ENCODE peak calls at places on chromosomes 11 and 22, in four cellular contexts. Y is body of pancreas, X is GM23338, A is sigmoid colon. N is an unnamed sample.

GRCh38 chr11:95592455-95592854 is 197.1 kb downstream of the FAM76B start:
- DNase-seq in Y (no peak), X (peak), A (no peak), N (no peak)

GRCh38 chr22:38416621-38417251 is 38.3 kb downstream of the KCNJ4 start:
- DNase-seq in Y (no peak), A (peak), X (no peak), N (no peak)

GRCh38 chr22:25081409-25081824 is 118.2 kb upstream of the CRYBB3 start:
- DNase-seq in X (peak), A (no peak), Y (peak), N (no peak)

GRCh38 chr11:1827095-1827797 is 7.5 kb upstream of the SYT8 start:
- DNase-seq in X (no peak), Y (peak), A (peak), N (no peak)

GRCh38 chr11:36751996-36752395 is 154.0 kb upstream of the RAG2 start:
- DNase-seq in Y (no peak), A (no peak), X (no peak), N (no peak)

GRCh38 chr11:118287006-118287405 is 17.5 kb upstream of the CD3E start:
- DNase-seq in Y (no peak), A (no peak), X (no peak), N (no peak)

GRCh38 chr11:92457250-92457649 is 232.6 kb downstream of the FAT3 start:
- DNase-seq in A (no peak), Y (no peak), X (no peak), N (no peak)

GRCh38 chr11:29527391-29527936 is 489.4 kb downstream of the KCNA4 start:
- DNase-seq in A (no peak), Y (peak), X (peak), N (peak)

GRCh38 chr11:77762426-77762825 is 58.1 kb downstream of the RSF1 start:
- DNase-seq in X (no peak), A (no peak), Y (no peak), N (no peak)

GRCh38 chr11:1929621-1930447 is 10.3 kb downstream of the TNNT3 start:
- DNase-seq in Y (peak), A (no peak), X (no peak), N (no peak)

GRCh38 chr11:105027671-105028070 is 4.7 kb upstream of the CASP5 start:
- DNase-seq in Y (no peak), X (no peak), A (no peak), N (no peak)

GRCh38 chr11:119251114-119251513 is 45.0 kb downstream of the CBL start:
- DNase-seq in X (no peak), A (no peak), Y (no peak), N (no peak)

GRCh38 chr22:31953251-31953650 is 8.9 kb downstream of the YWHAH start:
- DNase-seq in Y (no peak), A (no peak), X (no peak), N (no peak)

GRCh38 chr22:31951201-31952093 is 7.1 kb downstream of the YWHAH start:
- DNase-seq in A (no peak), Y (no peak), X (no peak), N (no peak)

GRCh38 chr22:31950226-31950625 is 5.9 kb downstream of the YWHAH start:
- DNase-seq in Y (no peak), A (no peak), X (no peak), N (no peak)

GRCh38 chr22:31952459-31952858 is 8.1 kb downstream of the YWHAH start:
- DNase-seq in Y (no peak), X (no peak), A (no peak), N (peak)

GRCh38 chr22:31952094-31952401 is 7.7 kb downstream of the YWHAH start:
- DNase-seq in X (no peak), A (no peak), Y (no peak), N (no peak)
- H3K27ac ChIP-seq in X (no peak), A (peak), Y (peak), N (peak)

GRCh38 chr11:64364911-64365310 is 5.9 kb downstream of the RPS6KA4 start:
- DNase-seq in Y (no peak), X (no peak), A (no peak), N (no peak)
- H3K27ac ChIP-seq in Y (no peak), X (no peak), A (no peak), N (no peak)

GRCh38 chr22:23878219-23878618 is 16.0 kb upstream of the MIF start:
- DNase-seq in A (no peak), Y (no peak), X (no peak), N (no peak)
- H3K27ac ChIP-seq in A (no peak), Y (no peak), X (no peak), N (no peak)

DNA sequence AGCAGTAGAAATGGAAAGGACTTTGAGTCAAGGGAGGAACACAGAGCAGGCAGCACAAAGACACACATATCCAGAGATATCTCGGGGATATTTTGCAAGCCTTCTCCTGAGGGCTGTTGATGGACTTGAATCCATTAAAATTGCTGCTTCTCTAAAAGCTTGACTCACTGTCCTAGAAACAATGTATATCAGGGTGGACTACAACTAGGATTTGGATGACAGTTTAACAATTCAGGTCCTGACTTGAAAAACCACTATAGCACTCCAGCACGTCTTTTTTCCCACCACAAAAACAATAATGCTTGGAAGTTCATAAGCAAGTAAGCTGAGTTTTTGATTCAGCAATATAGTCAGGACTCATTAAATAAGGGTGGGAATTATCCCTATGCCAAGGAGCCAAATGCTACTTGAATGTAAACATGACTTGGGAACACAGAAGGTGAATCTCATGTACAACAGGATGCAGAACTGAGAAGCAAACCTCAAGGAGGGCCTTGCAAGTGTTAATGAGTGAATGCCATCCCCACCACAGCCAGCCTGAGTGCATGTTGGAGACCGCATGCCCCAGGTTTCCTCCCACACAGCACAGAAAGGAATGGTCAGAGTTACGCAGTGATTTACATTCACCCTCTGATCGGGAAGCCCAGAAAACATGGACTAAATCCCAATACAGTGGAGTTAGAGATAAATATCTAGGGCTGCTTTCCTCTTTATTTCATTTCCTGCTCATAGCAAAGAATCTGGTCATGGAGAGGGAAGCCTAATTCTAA is 98.3 kb upstream of the OR9G4 start:
- DNase-seq in Y (no peak), A (no peak), X (no peak), N (no peak)
- H3K27ac ChIP-seq in Y (no peak), A (no peak), X (no peak), N (no peak)

GRCh38 chr22:49450521-49450920 is 377.2 kb downstream of the BRD1 start:
- DNase-seq in Y (no peak), A (no peak), X (no peak), N (no peak)
- H3K27ac ChIP-seq in Y (no peak), A (no peak), X (no peak), N (no peak)

GRCh38 chr11:38672445-38672844 is 2074.4 kb upstream of the RAG2 start:
- DNase-seq in Y (no peak), A (no peak), X (no peak), N (no peak)

DNA sequence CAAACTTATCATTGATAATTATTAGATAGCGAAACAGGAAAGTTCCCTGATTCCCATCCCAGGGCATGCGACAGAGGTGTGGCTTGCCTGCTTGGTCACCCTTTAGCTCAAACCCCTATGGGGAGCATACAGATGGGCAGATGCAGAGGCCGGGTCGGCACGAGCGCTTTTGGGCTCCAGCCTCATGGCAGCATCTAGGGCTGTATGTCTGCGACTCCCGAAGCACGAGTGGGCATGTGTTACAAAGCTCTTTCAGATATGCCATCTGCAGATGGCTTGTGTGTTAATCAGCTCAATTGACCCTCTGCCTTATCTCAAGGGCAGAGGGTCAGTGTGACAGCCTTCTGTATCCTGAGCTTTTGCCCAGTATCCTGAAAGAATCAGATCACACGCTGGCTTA is 2069.3 kb upstream of the RAG2 start:
- DNase-seq in X (no peak), Y (no peak), A (no peak), N (no peak)
- H3K27ac ChIP-seq in X (no peak), Y (no peak), A (no peak), N (no peak)

GRCh38 chr22:46801826-46802607 is 39.6 kb downstream of the TBC1D22A start:
- DNase-seq in Y (no peak), X (no peak), A (peak), N (no peak)
- H3K27ac ChIP-seq in Y (no peak), X (no peak), A (no peak), N (no peak)

N was measured in epithelial cell of prostate.